ENCODE peak calls at places on chromosomes 6 and 20, in four cellular contexts. One of them, this sample, is unnamed.

GRCh38 chr20:45965169-45966002 is 6.6 kb downstream of the ZNF335 start:
- ATAC-seq in K562: no peak
- ATAC-seq in HepG2: no peak
- ATAC-seq in A549: no peak
- ATAC-seq in this sample: no peak

GRCh38 chr20:37381621-37382538 is 35.9 kb downstream of the SRC start:
- ATAC-seq in K562: no peak
- ATAC-seq in HepG2: no peak
- ATAC-seq in A549: no peak
- ATAC-seq in this sample: no peak

GRCh38 chr6:26306248-26306647 is 58.8 kb upstream of the BTN3A2 start:
- ATAC-seq in K562: no peak
- ATAC-seq in HepG2: no peak
- ATAC-seq in A549: no peak
- ATAC-seq in this sample: no peak

GRCh38 chr6:165249808-165250207 is 59.6 kb downstream of the C6orf118 start:
- ATAC-seq in K562: no peak
- ATAC-seq in HepG2: no peak
- ATAC-seq in A549: no peak
- ATAC-seq in this sample: no peak

GRCh38 chr20:4774209-4774608 is 52.5 kb downstream of the PRND start:
- ATAC-seq in K562: no peak
- ATAC-seq in HepG2: peak; percentile 32
- ATAC-seq in A549: no peak
- ATAC-seq in this sample: peak; percentile 22

GRCh38 chr6:12635813-12636212 is 80.8 kb upstream of the PHACTR1 start:
- ATAC-seq in K562: no peak
- ATAC-seq in HepG2: no peak
- ATAC-seq in A549: no peak
- ATAC-seq in this sample: no peak

GRCh38 chr6:109867970-109868358 is 110.1 kb upstream of the GPR6 start:
- ATAC-seq in K562: no peak
- ATAC-seq in HepG2: no peak
- ATAC-seq in A549: no peak
- ATAC-seq in this sample: no peak

GRCh38 chr6:134774244-134774643 is 175.7 kb downstream of the ALDH8A1 start:
- ATAC-seq in K562: no peak
- ATAC-seq in HepG2: no peak
- ATAC-seq in A549: no peak
- ATAC-seq in this sample: no peak

GRCh38 chr6:33427585-33428218 is 7.8 kb downstream of the SYNGAP1 start:
- ATAC-seq in K562: no peak
- ATAC-seq in HepG2: no peak
- ATAC-seq in A549: peak; percentile 21
- ATAC-seq in this sample: no peak

GRCh38 chr6:18609715-18610114 is 222.6 kb downstream of the RNF144B start:
- ATAC-seq in K562: no peak
- ATAC-seq in HepG2: no peak
- ATAC-seq in A549: no peak
- ATAC-seq in this sample: no peak

GRCh38 chr6:13267142-13267621 is 61.2 kb downstream of the TBC1D7 start:
- ATAC-seq in K562: no peak
- ATAC-seq in HepG2: no peak
- ATAC-seq in A549: no peak
- ATAC-seq in this sample: no peak

GRCh38 chr6:79263366-79263765 is 28.9 kb upstream of the HMGN3 start:
- ATAC-seq in K562: no peak
- ATAC-seq in HepG2: no peak
- ATAC-seq in A549: no peak
- ATAC-seq in this sample: no peak

GRCh38 chr20:1001981-1002681 is at the start of gene RSPO4:
- ATAC-seq in K562: no peak
- ATAC-seq in HepG2: no peak
- ATAC-seq in A549: no peak
- ATAC-seq in this sample: no peak

GRCh38 chr6:147029923-147030322 is 174.3 kb upstream of the STXBP5 start:
- ATAC-seq in K562: no peak
- ATAC-seq in HepG2: no peak
- ATAC-seq in A549: no peak
- ATAC-seq in this sample: no peak

GRCh38 chr20:36821964-36822437 is 48.4 kb upstream of the DSN1 start:
- ATAC-seq in K562: peak; percentile 89
- ATAC-seq in HepG2: peak; percentile 49
- ATAC-seq in A549: peak; percentile 19
- ATAC-seq in this sample: no peak

GRCh38 chr6:26224940-26225847 is 138.0 kb downstream of the HFE start:
- ATAC-seq in K562: no peak
- ATAC-seq in HepG2: no peak
- ATAC-seq in A549: no peak
- ATAC-seq in this sample: peak; percentile 16

GRCh38 chr6:99189823-99190721 is 159.4 kb downstream of the FAXC start:
- ATAC-seq in K562: no peak
- ATAC-seq in HepG2: no peak
- ATAC-seq in A549: no peak
- ATAC-seq in this sample: no peak

GRCh38 chr6:118710616-118711015 is 59.2 kb upstream of the CEP85L start:
- ATAC-seq in K562: no peak
- ATAC-seq in HepG2: no peak
- ATAC-seq in A549: no peak
- ATAC-seq in this sample: no peak

GRCh38 chr6:143271024-143271423 is 179.5 kb downstream of the ADAT2 start:
- ATAC-seq in K562: no peak
- ATAC-seq in HepG2: no peak
- ATAC-seq in A549: no peak
- ATAC-seq in this sample: no peak

GRCh38 chr20:32528291-32528891 is 56.7 kb downstream of the NOL4L start:
- ATAC-seq in K562: peak; percentile 21
- ATAC-seq in HepG2: peak; percentile 10
- ATAC-seq in A549: no peak
- ATAC-seq in this sample: no peak

GRCh38 chr6:127967708-127968107 is 66.8 kb upstream of the THEMIS start:
- ATAC-seq in K562: no peak
- ATAC-seq in HepG2: no peak
- ATAC-seq in A549: no peak
- ATAC-seq in this sample: no peak

GRCh38 chr6:165751486-165751885 is 88.4 kb upstream of the PDE10A start:
- ATAC-seq in K562: no peak
- ATAC-seq in HepG2: no peak
- ATAC-seq in A549: no peak
- ATAC-seq in this sample: no peak

GRCh38 chr6:21800948-21801438 is 207.4 kb downstream of the SOX4 start:
- ATAC-seq in K562: no peak
- ATAC-seq in HepG2: peak; percentile 82
- ATAC-seq in A549: peak; percentile 99
- ATAC-seq in this sample: no peak

GRCh38 chr20:12916699-12917098 is 92.1 kb upstream of the SPTLC3 start:
- ATAC-seq in K562: no peak
- ATAC-seq in HepG2: peak; percentile 91
- ATAC-seq in A549: peak; percentile 75
- ATAC-seq in this sample: no peak

GRCh38 chr6:133953634-133954415 is 801 bp downstream of the TBPL1 start:
- ATAC-seq in K562: peak; percentile 22
- ATAC-seq in HepG2: peak; percentile 0
- ATAC-seq in A549: no peak
- ATAC-seq in this sample: no peak

GRCh38 chr6:21593927-21594421 is 423 bp downstream of the SOX4 start:
- ATAC-seq in K562: no peak
- ATAC-seq in HepG2: peak; percentile 62
- ATAC-seq in A549: peak; percentile 39
- ATAC-seq in this sample: peak; percentile 20

GRCh38 chr6:71420693-71421328 is 132.2 kb downstream of the OGFRL1 start:
- ATAC-seq in K562: no peak
- ATAC-seq in HepG2: no peak
- ATAC-seq in A549: peak; percentile 98
- ATAC-seq in this sample: peak; percentile 99

GRCh38 chr6:73713426-73714147 is 17.6 kb downstream of the CD109 start:
- ATAC-seq in K562: no peak
- ATAC-seq in HepG2: no peak
- ATAC-seq in A549: no peak
- ATAC-seq in this sample: peak; percentile 46

GRCh38 chr20:16637814-16638213 is 64.6 kb upstream of the KIF16B start:
- ATAC-seq in K562: no peak
- ATAC-seq in HepG2: peak; percentile 68
- ATAC-seq in A549: no peak
- ATAC-seq in this sample: no peak

GRCh38 chr6:7585287-7585930 is 4.6 kb upstream of the SNRNP48 start:
- ATAC-seq in K562: no peak
- ATAC-seq in HepG2: no peak
- ATAC-seq in A549: no peak
- ATAC-seq in this sample: no peak

GRCh38 chr6:156396068-156396771 is 381.0 kb upstream of the ARID1B start:
- ATAC-seq in K562: no peak
- ATAC-seq in HepG2: no peak
- ATAC-seq in A549: no peak
- ATAC-seq in this sample: no peak

GRCh38 chr6:11363881-11364576 is 131.6 kb upstream of the NEDD9 start:
- ATAC-seq in K562: no peak
- ATAC-seq in HepG2: no peak
- ATAC-seq in A549: no peak
- ATAC-seq in this sample: no peak

GRCh38 chr6:45021652-45022051 is 306.5 kb upstream of the RUNX2 start:
- ATAC-seq in K562: no peak
- ATAC-seq in HepG2: no peak
- ATAC-seq in A549: no peak
- ATAC-seq in this sample: no peak

GRCh38 chr6:126811307-126811706 is 307.2 kb upstream of the RSPO3 start:
- ATAC-seq in K562: no peak
- ATAC-seq in HepG2: no peak
- ATAC-seq in A549: no peak
- ATAC-seq in this sample: peak; percentile 59

GRCh38 chr6:29617782-29618557 is 15.0 kb downstream of the GABBR1 start:
- ATAC-seq in K562: peak; percentile 94
- ATAC-seq in HepG2: peak; percentile 86
- ATAC-seq in A549: peak; percentile 66
- ATAC-seq in this sample: no peak
- TF ChIP-seq CTCF in K562: peak; percentile 76
- TF ChIP-seq CTCF in HepG2: no peak
- TF ChIP-seq CTCF in A549: peak; percentile 10
- TF ChIP-seq CTCF in this sample: no peak

GRCh38 chr6:2141644-2142290 is 103.6 kb downstream of the GMDS start:
- ATAC-seq in K562: peak; percentile 41
- ATAC-seq in HepG2: peak; percentile 45
- ATAC-seq in A549: no peak
- ATAC-seq in this sample: no peak

GRCh38 chr6:2135401-2135800 is 110.0 kb downstream of the GMDS start:
- ATAC-seq in K562: no peak
- ATAC-seq in HepG2: no peak
- ATAC-seq in A549: no peak
- ATAC-seq in this sample: no peak

DNA sequence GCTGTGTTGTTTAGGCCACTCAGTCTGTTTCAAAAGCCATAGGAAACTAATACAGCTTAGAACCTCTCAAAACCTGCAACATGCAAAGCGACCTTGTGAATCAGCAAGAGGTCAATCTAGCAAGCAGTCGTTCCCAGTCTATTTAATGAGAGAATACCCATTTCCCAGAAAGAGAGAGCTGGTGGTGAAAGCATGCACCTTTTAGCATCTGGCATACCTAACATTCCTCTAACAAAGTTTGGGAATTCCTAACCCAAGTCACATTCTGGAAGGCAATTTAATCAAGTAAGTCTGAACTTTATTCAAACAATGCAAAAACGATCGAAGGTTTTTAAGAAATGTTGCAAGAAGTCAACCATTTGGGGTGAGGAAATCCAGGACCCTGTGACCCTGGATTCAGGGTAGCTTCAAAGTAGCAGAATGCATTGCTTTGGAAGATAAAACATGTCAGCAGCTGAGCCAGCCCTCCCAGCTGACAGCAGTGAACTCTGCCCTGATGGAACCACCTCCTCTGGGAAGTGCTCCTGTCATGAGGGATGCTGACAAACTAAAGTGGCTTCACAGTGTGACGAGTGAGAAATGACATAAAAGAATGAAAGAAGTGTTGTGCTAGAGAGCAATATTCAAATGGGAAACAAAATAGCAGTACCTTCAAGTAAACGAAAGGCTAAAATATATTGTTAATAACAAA is 104.8 kb downstream of the GMDS start:
- ATAC-seq in K562: no peak
- ATAC-seq in HepG2: peak; percentile 84
- ATAC-seq in A549: no peak
- ATAC-seq in this sample: no peak
- TF ChIP-seq EP300 in K562: no peak
- TF ChIP-seq EP300 in HepG2: no peak
- TF ChIP-seq EP300 in A549: no peak
- TF ChIP-seq EP300 in this sample: no peak

GRCh38 chr6:30769088-30769852 is 24.9 kb upstream of the IER3 start:
- ATAC-seq in K562: peak; percentile 90
- ATAC-seq in HepG2: peak; percentile 90
- ATAC-seq in A549: peak; percentile 95
- ATAC-seq in this sample: peak; percentile 94

GRCh38 chr6:30768634-30769087 is 24.3 kb upstream of the IER3 start:
- ATAC-seq in K562: no peak
- ATAC-seq in HepG2: peak; percentile 22
- ATAC-seq in A549: no peak
- ATAC-seq in this sample: no peak

GRCh38 chr6:30770164-30770563 is 25.8 kb upstream of the IER3 start:
- ATAC-seq in K562: no peak
- ATAC-seq in HepG2: no peak
- ATAC-seq in A549: peak; percentile 25
- ATAC-seq in this sample: no peak

GRCh38 chr6:30770592-30770991 is 26.2 kb upstream of the IER3 start:
- ATAC-seq in K562: no peak
- ATAC-seq in HepG2: no peak
- ATAC-seq in A549: no peak
- ATAC-seq in this sample: no peak

GRCh38 chr6:30769853-30770160 is 25.5 kb upstream of the IER3 start:
- ATAC-seq in K562: no peak
- ATAC-seq in HepG2: peak; percentile 17
- ATAC-seq in A549: peak; percentile 32
- ATAC-seq in this sample: peak; percentile 35
- TF ChIP-seq POLR2A in K562: no peak
- TF ChIP-seq POLR2A in HepG2: no peak
- TF ChIP-seq POLR2A in A549: no peak
- TF ChIP-seq POLR2A in this sample: no peak

GRCh38 chr20:56554869-56555268 is 21.8 kb downstream of the FAM209B start:
- ATAC-seq in K562: no peak
- ATAC-seq in HepG2: peak; percentile 76
- ATAC-seq in A549: peak; percentile 91
- ATAC-seq in this sample: peak; percentile 78
- TF ChIP-seq CTCF in K562: no peak
- TF ChIP-seq CTCF in HepG2: no peak
- TF ChIP-seq CTCF in A549: no peak
- TF ChIP-seq CTCF in this sample: peak; percentile 26

This sample was measured in gastroesophageal sphincter.